ENCODE peak calls at places on chromosomes 4 and X, in seven cellular contexts. One of them, this sample, is unnamed.

GRCh38 chrX:92213781-92214180 is 434.6 kb downstream of the PCDH11X start:
- DNase-seq in progenitor cell of endocrine pancreas: no peak
- DNase-seq in HCT116: no peak
- DNase-seq in transverse colon: no peak
- DNase-seq in astrocyte of the cerebellum: no peak
- DNase-seq in Peyer's patch: no peak
- DNase-seq in psoas muscle: no peak
- DNase-seq in this sample: no peak

GRCh38 chrX:109740076-109740809 is 7.2 kb upstream of the ACSL4 start:
- DNase-seq in progenitor cell of endocrine pancreas: no peak
- DNase-seq in HCT116: no peak
- DNase-seq in transverse colon: no peak
- DNase-seq in astrocyte of the cerebellum: no peak
- DNase-seq in Peyer's patch: no peak
- DNase-seq in psoas muscle: no peak
- DNase-seq in this sample: no peak

GRCh38 chrX:38882894-38883620 is 81.8 kb downstream of the MID1IP1 start:
- DNase-seq in progenitor cell of endocrine pancreas: no peak
- DNase-seq in HCT116: peak
- DNase-seq in transverse colon: no peak
- DNase-seq in astrocyte of the cerebellum: peak
- DNase-seq in Peyer's patch: no peak
- DNase-seq in psoas muscle: no peak
- DNase-seq in this sample: peak

GRCh38 chrX:76555816-76556215 is 128.3 kb downstream of the MAGEE1 start:
- DNase-seq in progenitor cell of endocrine pancreas: no peak
- DNase-seq in HCT116: peak
- DNase-seq in transverse colon: no peak
- DNase-seq in astrocyte of the cerebellum: no peak
- DNase-seq in Peyer's patch: no peak
- DNase-seq in psoas muscle: no peak
- DNase-seq in this sample: no peak

GRCh38 chr4:185201983-185202962 is 1.5 kb downstream of the CFAP97 start:
- DNase-seq in progenitor cell of endocrine pancreas: no peak
- DNase-seq in HCT116: no peak
- DNase-seq in transverse colon: no peak
- DNase-seq in astrocyte of the cerebellum: no peak
- DNase-seq in Peyer's patch: no peak
- DNase-seq in psoas muscle: no peak
- DNase-seq in this sample: no peak

GRCh38 chrX:105634180-105634579 is 188.2 kb upstream of the NRK start:
- DNase-seq in progenitor cell of endocrine pancreas: no peak
- DNase-seq in HCT116: no peak
- DNase-seq in transverse colon: no peak
- DNase-seq in astrocyte of the cerebellum: no peak
- DNase-seq in Peyer's patch: no peak
- DNase-seq in psoas muscle: no peak
- DNase-seq in this sample: no peak

GRCh38 chr4:2936773-2937145 is 26.4 kb downstream of the NOP14 start:
- DNase-seq in progenitor cell of endocrine pancreas: no peak
- DNase-seq in HCT116: no peak
- DNase-seq in transverse colon: no peak
- DNase-seq in astrocyte of the cerebellum: no peak
- DNase-seq in Peyer's patch: peak
- DNase-seq in psoas muscle: peak
- DNase-seq in this sample: no peak

GRCh38 chr4:184384056-184384809 is 90.1 kb downstream of the IRF2 start:
- DNase-seq in progenitor cell of endocrine pancreas: no peak
- DNase-seq in HCT116: no peak
- DNase-seq in transverse colon: peak
- DNase-seq in astrocyte of the cerebellum: peak
- DNase-seq in Peyer's patch: no peak
- DNase-seq in psoas muscle: no peak
- DNase-seq in this sample: peak

GRCh38 chr4:141047228-141047884 is 85.9 kb downstream of the RNF150 start:
- DNase-seq in progenitor cell of endocrine pancreas: no peak
- DNase-seq in HCT116: no peak
- DNase-seq in transverse colon: no peak
- DNase-seq in astrocyte of the cerebellum: peak
- DNase-seq in Peyer's patch: no peak
- DNase-seq in psoas muscle: no peak
- DNase-seq in this sample: no peak

GRCh38 chr4:183591301-183591700 is 67.7 kb downstream of the RWDD4 start:
- DNase-seq in progenitor cell of endocrine pancreas: no peak
- DNase-seq in HCT116: no peak
- DNase-seq in transverse colon: no peak
- DNase-seq in astrocyte of the cerebellum: no peak
- DNase-seq in Peyer's patch: no peak
- DNase-seq in psoas muscle: no peak
- DNase-seq in this sample: no peak

GRCh38 chrX:21996872-21997271 is 35.3 kb upstream of the PHEX start:
- DNase-seq in progenitor cell of endocrine pancreas: no peak
- DNase-seq in HCT116: no peak
- DNase-seq in transverse colon: no peak
- DNase-seq in astrocyte of the cerebellum: no peak
- DNase-seq in Peyer's patch: no peak
- DNase-seq in psoas muscle: no peak
- DNase-seq in this sample: no peak

GRCh38 chr4:74453037-74453635 is 8.2 kb downstream of the AREG start:
- DNase-seq in progenitor cell of endocrine pancreas: no peak
- DNase-seq in HCT116: no peak
- DNase-seq in transverse colon: no peak
- DNase-seq in astrocyte of the cerebellum: no peak
- DNase-seq in Peyer's patch: no peak
- DNase-seq in psoas muscle: no peak
- DNase-seq in this sample: no peak

GRCh38 chr4:184450743-184451142 is 23.6 kb downstream of the IRF2 start:
- DNase-seq in progenitor cell of endocrine pancreas: no peak
- DNase-seq in HCT116: no peak
- DNase-seq in transverse colon: no peak
- DNase-seq in astrocyte of the cerebellum: no peak
- DNase-seq in Peyer's patch: no peak
- DNase-seq in psoas muscle: no peak
- DNase-seq in this sample: no peak

GRCh38 chr4:4985844-4986243 is 33.4 kb downstream of the CYTL1 start:
- DNase-seq in progenitor cell of endocrine pancreas: no peak
- DNase-seq in HCT116: no peak
- DNase-seq in transverse colon: no peak
- DNase-seq in astrocyte of the cerebellum: no peak
- DNase-seq in Peyer's patch: no peak
- DNase-seq in psoas muscle: no peak
- DNase-seq in this sample: no peak

GRCh38 chrX:74179071-74179470 is 124.9 kb upstream of the ZCCHC13 start:
- DNase-seq in progenitor cell of endocrine pancreas: no peak
- DNase-seq in HCT116: no peak
- DNase-seq in transverse colon: no peak
- DNase-seq in astrocyte of the cerebellum: peak
- DNase-seq in Peyer's patch: no peak
- DNase-seq in psoas muscle: no peak
- DNase-seq in this sample: no peak

DNA sequence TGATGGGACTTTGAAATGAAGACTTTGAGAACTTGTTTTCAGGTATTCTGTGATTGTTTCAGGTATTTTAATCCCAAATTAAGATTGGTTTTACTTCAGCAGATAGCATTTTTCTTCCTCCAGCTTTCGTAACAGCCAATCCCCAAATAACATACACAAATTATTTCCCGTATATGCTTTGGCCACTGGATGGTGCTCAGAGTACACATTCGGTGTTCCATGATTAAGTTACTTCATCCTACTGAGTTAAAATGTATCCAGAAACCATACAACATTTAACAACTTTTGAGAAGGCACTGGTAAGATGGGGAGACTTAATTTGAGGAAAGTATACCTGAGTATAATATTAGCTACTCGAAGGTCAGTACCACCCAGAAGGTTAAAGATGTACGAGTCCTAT is 233.4 kb upstream of the FAM47A start:
- DNase-seq in progenitor cell of endocrine pancreas: no peak
- DNase-seq in HCT116: no peak
- DNase-seq in transverse colon: no peak
- DNase-seq in astrocyte of the cerebellum: peak
- DNase-seq in Peyer's patch: no peak
- DNase-seq in psoas muscle: no peak
- DNase-seq in this sample: no peak
- TF ChIP-seq CTCF in progenitor cell of endocrine pancreas: peak
- TF ChIP-seq CTCF in HCT116: no peak
- TF ChIP-seq CTCF in transverse colon: peak
- TF ChIP-seq CTCF in astrocyte of the cerebellum: peak
- TF ChIP-seq CTCF in Peyer's patch: peak
- TF ChIP-seq CTCF in psoas muscle: peak
- TF ChIP-seq CTCF in this sample: peak

GRCh38 chrX:37662181-37662580 is 23.4 kb upstream of the XK start:
- DNase-seq in progenitor cell of endocrine pancreas: no peak
- DNase-seq in HCT116: no peak
- DNase-seq in transverse colon: no peak
- DNase-seq in astrocyte of the cerebellum: no peak
- DNase-seq in Peyer's patch: no peak
- DNase-seq in psoas muscle: no peak
- DNase-seq in this sample: no peak

GRCh38 chrX:37658352-37659030 is 27.1 kb upstream of the XK start:
- DNase-seq in progenitor cell of endocrine pancreas: no peak
- DNase-seq in HCT116: no peak
- DNase-seq in transverse colon: no peak
- DNase-seq in astrocyte of the cerebellum: no peak
- DNase-seq in Peyer's patch: no peak
- DNase-seq in psoas muscle: no peak
- DNase-seq in this sample: no peak

GRCh38 chrX:37653397-37654085 is 32.0 kb upstream of the XK start:
- DNase-seq in progenitor cell of endocrine pancreas: no peak
- DNase-seq in HCT116: no peak
- DNase-seq in transverse colon: no peak
- DNase-seq in astrocyte of the cerebellum: no peak
- DNase-seq in Peyer's patch: no peak
- DNase-seq in psoas muscle: no peak
- DNase-seq in this sample: no peak

GRCh38 chrX:37659047-37659446 is 26.5 kb upstream of the XK start:
- DNase-seq in progenitor cell of endocrine pancreas: no peak
- DNase-seq in HCT116: no peak
- DNase-seq in transverse colon: no peak
- DNase-seq in astrocyte of the cerebellum: no peak
- DNase-seq in Peyer's patch: no peak
- DNase-seq in psoas muscle: no peak
- DNase-seq in this sample: no peak
- TF ChIP-seq CTCF in progenitor cell of endocrine pancreas: no peak
- TF ChIP-seq CTCF in HCT116: no peak
- TF ChIP-seq CTCF in transverse colon: no peak
- TF ChIP-seq CTCF in astrocyte of the cerebellum: no peak
- TF ChIP-seq CTCF in Peyer's patch: no peak
- TF ChIP-seq CTCF in psoas muscle: no peak
- TF ChIP-seq CTCF in this sample: no peak

GRCh38 chr4:94256833-94257232 is 49.2 kb downstream of the SMARCAD1 start:
- DNase-seq in progenitor cell of endocrine pancreas: no peak
- DNase-seq in HCT116: no peak
- DNase-seq in transverse colon: no peak
- DNase-seq in astrocyte of the cerebellum: no peak
- DNase-seq in Peyer's patch: no peak
- DNase-seq in psoas muscle: no peak
- DNase-seq in this sample: no peak
- TF ChIP-seq CTCF in progenitor cell of endocrine pancreas: peak
- TF ChIP-seq CTCF in HCT116: no peak
- TF ChIP-seq CTCF in transverse colon: no peak
- TF ChIP-seq CTCF in astrocyte of the cerebellum: no peak
- TF ChIP-seq CTCF in Peyer's patch: peak
- TF ChIP-seq CTCF in psoas muscle: no peak
- TF ChIP-seq CTCF in this sample: peak

GRCh38 chrX:71068052-71068918 is at the start of gene SNX12:
- DNase-seq in progenitor cell of endocrine pancreas: peak
- DNase-seq in HCT116: peak
- DNase-seq in transverse colon: peak
- DNase-seq in astrocyte of the cerebellum: peak
- DNase-seq in Peyer's patch: peak
- DNase-seq in psoas muscle: peak
- DNase-seq in this sample: peak
- TF ChIP-seq CTCF in progenitor cell of endocrine pancreas: no peak
- TF ChIP-seq CTCF in HCT116: no peak
- TF ChIP-seq CTCF in transverse colon: peak
- TF ChIP-seq CTCF in astrocyte of the cerebellum: no peak
- TF ChIP-seq CTCF in Peyer's patch: peak
- TF ChIP-seq CTCF in psoas muscle: no peak
- TF ChIP-seq CTCF in this sample: no peak

GRCh38 chr4:82430193-82431025 is at the start of the genes ENOPH1 and HNRNPDL:
- DNase-seq in progenitor cell of endocrine pancreas: peak
- DNase-seq in HCT116: peak
- DNase-seq in transverse colon: peak
- DNase-seq in astrocyte of the cerebellum: peak
- DNase-seq in Peyer's patch: peak
- DNase-seq in psoas muscle: peak
- DNase-seq in this sample: peak
- TF ChIP-seq CTCF in progenitor cell of endocrine pancreas: no peak
- TF ChIP-seq CTCF in HCT116: no peak
- TF ChIP-seq CTCF in transverse colon: peak
- TF ChIP-seq CTCF in astrocyte of the cerebellum: no peak
- TF ChIP-seq CTCF in Peyer's patch: no peak
- TF ChIP-seq CTCF in psoas muscle: no peak
- TF ChIP-seq CTCF in this sample: no peak

GRCh38 chrX:48509619-48510018 is 827 bp downstream of the PORCN start:
- DNase-seq in progenitor cell of endocrine pancreas: no peak
- DNase-seq in HCT116: no peak
- DNase-seq in transverse colon: no peak
- DNase-seq in astrocyte of the cerebellum: no peak
- DNase-seq in Peyer's patch: no peak
- DNase-seq in psoas muscle: no peak
- DNase-seq in this sample: no peak

GRCh38 chrX:48512371-48512935 is 3.7 kb downstream of the PORCN start:
- DNase-seq in progenitor cell of endocrine pancreas: no peak
- DNase-seq in HCT116: no peak
- DNase-seq in transverse colon: no peak
- DNase-seq in astrocyte of the cerebellum: no peak
- DNase-seq in Peyer's patch: no peak
- DNase-seq in psoas muscle: no peak
- DNase-seq in this sample: no peak

GRCh38 chrX:48513670-48514069 is 4.9 kb downstream of the PORCN start:
- DNase-seq in progenitor cell of endocrine pancreas: no peak
- DNase-seq in HCT116: no peak
- DNase-seq in transverse colon: no peak
- DNase-seq in astrocyte of the cerebellum: no peak
- DNase-seq in Peyer's patch: no peak
- DNase-seq in psoas muscle: no peak
- DNase-seq in this sample: no peak

GRCh38 chrX:48509245-48509590 is 426 bp downstream of the PORCN start:
- DNase-seq in progenitor cell of endocrine pancreas: no peak
- DNase-seq in HCT116: no peak
- DNase-seq in transverse colon: no peak
- DNase-seq in astrocyte of the cerebellum: no peak
- DNase-seq in Peyer's patch: no peak
- DNase-seq in psoas muscle: no peak
- DNase-seq in this sample: no peak

GRCh38 chrX:48511561-48511960 is 2.8 kb downstream of the PORCN start:
- DNase-seq in progenitor cell of endocrine pancreas: no peak
- DNase-seq in HCT116: no peak
- DNase-seq in transverse colon: no peak
- DNase-seq in astrocyte of the cerebellum: no peak
- DNase-seq in Peyer's patch: no peak
- DNase-seq in psoas muscle: no peak
- DNase-seq in this sample: no peak
- TF ChIP-seq CTCF in progenitor cell of endocrine pancreas: peak
- TF ChIP-seq CTCF in HCT116: no peak
- TF ChIP-seq CTCF in transverse colon: no peak
- TF ChIP-seq CTCF in astrocyte of the cerebellum: peak
- TF ChIP-seq CTCF in Peyer's patch: no peak
- TF ChIP-seq CTCF in psoas muscle: no peak
- TF ChIP-seq CTCF in this sample: peak

This sample was measured in AG09319.